ENCODE peak calls at places on chromosomes 11 and 22, in ten cellular contexts. N, F, Y, E, M, V, A, X, O and K are unnamed samples.

GRCh38 chr22:23231471-23232093 is 51.3 kb downstream of the BCR start:
- DNase-seq in E (no peak), F (no peak), A (no peak), X (no peak), M (no peak), O (no peak), Y (no peak), V (no peak), N (no peak), K (no peak)

GRCh38 chr11:67634366-67635230 is 4.9 kb upstream of the NUDT8 start:
- DNase-seq in Y (no peak), X (no peak), V (no peak), E (no peak), M (no peak), F (no peak), O (peak; percentile 15), A (peak; percentile 40), N (no peak), K (no peak)

GRCh38 chr11:107218123-107219084 is 200.1 kb upstream of the GUCY1A2 start:
- DNase-seq in Y (no peak), M (no peak), F (no peak), A (no peak), X (no peak), N (no peak), O (no peak), V (no peak), E (no peak), K (peak; percentile 31)

GRCh38 chr11:1107316-1108245 is 32.9 kb downstream of the MUC2 start:
- DNase-seq in A (no peak), F (no peak), E (no peak), O (no peak), M (no peak), V (no peak), X (no peak), N (no peak), Y (no peak), K (no peak)

GRCh38 chr11:23903044-23903704 is 593.7 kb upstream of the LUZP2 start:
- DNase-seq in F (no peak), O (no peak), A (no peak), Y (no peak), E (no peak), V (no peak), N (no peak), M (peak; percentile 90), X (no peak), K (peak; percentile 87)

GRCh38 chr22:36860017-36860416 is 789 bp upstream of the NCF4 start:
- DNase-seq in Y (no peak), N (no peak), A (no peak), E (no peak), M (peak; percentile 90), X (no peak), O (no peak), V (no peak), F (no peak), K (no peak)

GRCh38 chr11:13225058-13226001 is 52.3 kb upstream of the BMAL1 start:
- DNase-seq in A (no peak), N (no peak), E (no peak), Y (no peak), O (no peak), X (no peak), M (no peak), V (no peak), F (no peak), K (no peak)

GRCh38 chr22:47629273-47629711 is 866.8 kb downstream of the TBC1D22A start:
- DNase-seq in X (no peak), V (no peak), Y (no peak), M (no peak), E (no peak), F (no peak), A (no peak), O (no peak), N (no peak), K (no peak)

GRCh38 chr11:123757976-123758375 is 3.7 kb upstream of the OR6X1 start:
- DNase-seq in Y (no peak), F (no peak), A (no peak), V (no peak), O (no peak), M (peak; percentile 64), X (no peak), E (no peak), N (no peak), K (no peak)

GRCh38 chr11:113242767-113243397 is 71.5 kb upstream of the TTC12 start:
- DNase-seq in E (no peak), M (no peak), F (no peak), O (peak; percentile 36), A (peak; percentile 36), X (no peak), N (no peak), Y (peak; percentile 62), V (no peak), K (peak; percentile 88)

GRCh38 chr22:38657248-38657909 is 941 bp downstream of the CBY1 start:
- DNase-seq in M (peak; percentile 13), A (peak; percentile 45), F (no peak), N (peak; percentile 13), V (no peak), Y (no peak), O (no peak), E (peak; percentile 31), X (peak; percentile 42), K (peak; percentile 43)

GRCh38 chr22:22901578-22902218 is 14.1 kb downstream of the IGLL5 start:
- DNase-seq in N (no peak), M (no peak), F (no peak), X (no peak), V (no peak), A (no peak), E (no peak), Y (no peak), O (no peak), K (no peak)

GRCh38 chr11:118845369-118845768 is 38.3 kb upstream of the CXCR5 start:
- DNase-seq in E (no peak), O (no peak), X (no peak), N (no peak), Y (no peak), V (no peak), F (no peak), M (peak; percentile 93), A (no peak), K (peak; percentile 6)

GRCh38 chr11:119038884-119039283 is 8.2 kb upstream of the SLC37A4 start:
- DNase-seq in X (no peak), V (no peak), E (no peak), F (no peak), N (no peak), Y (no peak), M (no peak), O (no peak), A (no peak), K (no peak)

GRCh38 chr11:368414-369335 is 624 bp upstream of the B4GALNT4 start:
- DNase-seq in F (no peak), Y (no peak), M (no peak), V (peak; percentile 22), O (no peak), N (no peak), X (no peak), A (peak; percentile 56), E (peak; percentile 67), K (peak; percentile 58)

GRCh38 chr11:726278-726915 is 20.4 kb downstream of the EPS8L2 start:
- DNase-seq in X (peak; percentile 53), V (no peak), O (peak; percentile 54), A (peak; percentile 66), Y (no peak), F (no peak), E (peak; percentile 71), N (peak; percentile 54), M (peak; percentile 80), K (peak; percentile 67)